ENCODE peak calls at places on chromosomes 16 and 17, in seven cellular contexts. Q is sigmoid colon, T is HFF-Myc, H is hepatocyte, S is IMR-90, L is neural progenitor cell, E is pancreas. N is an unnamed sample.

GRCh38 chr16:90026135-90026534 is 6.9 kb upstream of the DBNDD1 start:
- DNase-seq in Q (no peak), T (no peak), H (no peak), S (no peak), L (no peak), E (peak; percentile 1), N (no peak)

GRCh38 chr16:12803203-12804093 is at the start of gene CPPED1:
- DNase-seq in Q (peak; percentile 94), T (peak; percentile 64), H (peak; percentile 96), S (peak; percentile 80), L (peak; percentile 94), E (peak; percentile 88), N (peak; percentile 81)

GRCh38 chr16:59634951-59635350 is 900.8 kb upstream of the GOT2 start:
- DNase-seq in Q (no peak), T (no peak), H (no peak), S (peak; percentile 22), L (no peak), E (no peak), N (peak; percentile 42)

GRCh38 chr16:2002406-2003230 is 7.0 kb downstream of the ZNF598 start:
- DNase-seq in Q (no peak), T (no peak), H (no peak), S (no peak), L (peak; percentile 1), E (peak; percentile 57), N (no peak)

GRCh38 chr16:51433597-51433996 is 282.5 kb upstream of the SALL1 start:
- DNase-seq in Q (no peak), T (no peak), H (no peak), S (no peak), L (no peak), E (no peak), N (no peak)

GRCh38 chr16:19419691-19420060 is 2.0 kb downstream of the TMC5 start:
- DNase-seq in Q (no peak), T (no peak), H (no peak), S (peak; percentile 4), L (no peak), E (no peak), N (no peak)

GRCh38 chr17:36095992-36096391 is 6.0 kb upstream of the CCL3 start:
- DNase-seq in Q (no peak), T (no peak), H (no peak), S (no peak), L (no peak), E (no peak), N (no peak)

GRCh38 chr17:61647044-61647443 is 56.0 kb upstream of the NACA2 start:
- DNase-seq in Q (no peak), T (peak; percentile 4), H (no peak), S (peak; percentile 85), L (no peak), E (no peak), N (no peak)

GRCh38 chr16:15671530-15672117 is 21.6 kb downstream of the NDE1 start:
- DNase-seq in Q (no peak), T (no peak), H (no peak), S (no peak), L (no peak), E (no peak), N (no peak)

GRCh38 chr17:44940321-44940720 is 7.3 kb downstream of the KIF18B start:
- DNase-seq in Q (peak; percentile 6), T (no peak), H (no peak), S (no peak), L (no peak), E (no peak), N (no peak)

GRCh38 chr17:50139950-50140885 is 10.3 kb upstream of the SAMD14 start:
- DNase-seq in Q (peak; percentile 91), T (no peak), H (peak; percentile 82), S (peak; percentile 73), L (peak; percentile 75), E (peak; percentile 74), N (no peak)

GRCh38 chr17:50272711-50273653 is 1.3 kb upstream of the TMEM92 start:
- DNase-seq in Q (no peak), T (no peak), H (peak; percentile 81), S (peak; percentile 27), L (peak; percentile 87), E (peak; percentile 61), N (no peak)

GRCh38 chr17:603405-604193 is 111.0 kb downstream of the VPS53 start:
- DNase-seq in Q (no peak), T (no peak), H (no peak), S (peak; percentile 56), L (no peak), E (no peak), N (no peak)

GRCh38 chr16:2009791-2010510 is at the start of gene ZNF598:
- DNase-seq in Q (peak; percentile 91), T (no peak), H (peak; percentile 96), S (peak; percentile 84), L (peak; percentile 96), E (peak; percentile 88), N (peak; percentile 62)

GRCh38 chr16:66069576-66069975 is 296.9 kb upstream of the CDH5 start:
- DNase-seq in Q (no peak), T (no peak), H (no peak), S (peak; percentile 23), L (no peak), E (no peak), N (peak; percentile 36)

GRCh38 chr16:49324703-49325102 is 43.1 kb upstream of the CBLN1 start:
- DNase-seq in Q (no peak), T (no peak), H (no peak), S (no peak), L (no peak), E (no peak), N (no peak)

GRCh38 chr16:5634781-5635180 is 537.2 kb upstream of the EEF2KMT start:
- DNase-seq in Q (no peak), T (no peak), H (no peak), S (no peak), L (no peak), E (no peak), N (no peak)

GRCh38 chr17:74491645-74492044 is 25.2 kb downstream of the CD300A start:
- DNase-seq in Q (no peak), T (no peak), H (no peak), S (no peak), L (no peak), E (no peak), N (no peak)

DNA sequence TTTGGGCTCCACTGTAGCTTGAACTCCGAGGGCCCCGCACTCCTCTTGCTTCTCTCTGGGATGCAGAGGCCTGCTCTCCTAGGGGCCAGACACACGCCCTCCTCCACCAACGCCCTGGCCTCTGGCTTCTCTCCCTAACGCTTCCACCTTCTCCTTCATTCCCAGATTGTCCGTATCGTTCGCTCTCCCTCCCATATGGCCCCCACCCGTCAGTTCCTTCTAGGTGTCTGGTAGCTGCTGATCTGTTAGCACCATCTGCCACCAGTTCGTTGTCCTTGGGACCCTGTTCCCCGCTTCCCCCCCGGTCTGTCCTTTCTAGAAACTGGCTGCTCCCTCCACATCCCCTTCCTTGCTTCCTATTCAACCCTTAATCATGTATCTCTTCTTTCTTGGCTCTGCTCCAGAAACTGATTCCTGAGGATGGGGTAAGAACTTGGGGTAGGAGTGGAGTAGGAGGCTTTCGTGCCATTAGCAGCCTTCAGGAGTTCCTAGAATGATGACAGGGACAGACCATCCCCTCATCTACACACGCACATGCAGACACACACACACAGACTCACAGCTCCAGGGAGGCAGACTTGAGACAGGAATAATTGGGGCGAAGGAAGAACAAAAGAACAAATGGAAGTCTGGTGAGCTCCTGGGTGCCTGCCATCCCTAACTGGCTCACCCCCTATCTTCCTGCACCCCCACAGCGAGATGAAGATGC is 4.3 kb downstream of the ATP1B2 start:
- DNase-seq in Q (no peak), T (no peak), H (no peak), S (peak; percentile 44), L (no peak), E (no peak), N (no peak)
- H3K4me3 ChIP-seq in Q (no peak overlapping the region), T (no peak overlapping the region), H (no peak overlapping the region), S (no peak overlapping the region), L (no peak overlapping the region), E (no peak overlapping the region), N (no peak overlapping the region)

GRCh38 chr17:75893305-75894048 is 3.3 kb downstream of the TRIM65 start:
- DNase-seq in Q (peak; percentile 60), T (no peak), H (no peak), S (no peak), L (no peak), E (no peak), N (no peak)

GRCh38 chr17:75891022-75891604 is 5.6 kb downstream of the TRIM65 start:
- DNase-seq in Q (peak; percentile 59), T (no peak), H (no peak), S (no peak), L (peak; percentile 25), E (no peak), N (no peak)

GRCh38 chr17:75894049-75894742 is 2.6 kb downstream of the TRIM65 start:
- DNase-seq in Q (peak; percentile 79), T (no peak), H (no peak), S (no peak), L (peak; percentile 55), E (no peak), N (no peak)

GRCh38 chr17:75892556-75893224 is 4.1 kb downstream of the TRIM65 start:
- DNase-seq in Q (peak; percentile 69), T (no peak), H (no peak), S (no peak), L (no peak), E (no peak), N (no peak)

DNA sequence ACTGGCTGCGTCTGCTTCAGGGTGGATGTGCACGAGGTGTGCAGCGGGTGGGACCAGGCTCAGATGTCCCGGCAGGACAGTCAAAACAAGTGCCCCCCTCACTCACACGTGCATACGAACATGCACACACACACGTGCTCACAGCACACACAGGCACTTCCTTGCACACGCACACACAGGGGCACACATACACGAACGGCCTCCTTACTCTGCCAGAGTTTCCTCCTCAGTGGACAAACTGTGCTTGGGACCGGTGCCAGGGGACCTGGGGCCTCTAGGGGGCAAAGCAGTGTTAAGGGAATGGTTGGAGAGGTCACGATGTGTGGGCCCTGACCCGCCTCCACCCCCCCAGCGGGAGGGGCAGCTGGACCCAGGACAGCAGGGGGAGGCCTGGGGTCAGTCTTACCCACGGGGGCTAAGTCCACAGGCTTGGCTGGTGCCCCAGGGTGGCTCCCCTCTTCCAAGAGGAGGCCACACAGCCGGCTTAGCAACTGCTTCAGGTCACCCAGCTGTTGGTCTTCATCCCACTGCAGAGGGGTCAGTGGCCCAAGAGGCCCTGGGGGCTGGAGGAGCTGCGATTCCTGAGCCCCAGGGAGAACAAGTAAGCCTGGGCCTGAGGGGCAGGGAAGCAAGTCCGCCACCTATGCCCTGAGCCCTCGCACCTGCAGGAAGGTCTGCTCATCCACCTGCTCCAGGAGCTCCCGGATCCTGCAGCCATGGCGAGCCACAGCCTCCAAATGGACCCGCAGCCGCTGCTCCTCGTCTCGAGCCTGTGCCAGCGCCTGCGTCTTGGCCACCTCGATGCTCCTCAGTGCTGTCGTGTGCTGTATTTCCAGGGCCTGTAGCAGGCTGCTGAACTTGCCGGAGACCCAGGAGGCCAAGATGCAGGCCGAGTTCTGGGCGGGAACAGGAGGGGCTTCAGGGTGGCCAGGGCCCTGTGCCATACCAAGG is 4.9 kb downstream of the TRIM65 start:
- DNase-seq in Q (peak; percentile 63), T (no peak), H (no peak), S (no peak), L (no peak), E (peak; percentile 60), N (no peak)
- H3K4me3 ChIP-seq in Q (no peak overlapping the region), T (no peak overlapping the region), H (no peak overlapping the region), S (no peak overlapping the region), L (no peak overlapping the region), E (no peak overlapping the region), N (no peak overlapping the region)

GRCh38 chr17:82242977-82243647 is 14.3 kb downstream of the SLC16A3 start:
- DNase-seq in Q (peak; percentile 95), T (no peak), H (peak; percentile 74), S (peak; percentile 83), L (no peak), E (peak; percentile 91), N (no peak)
- H3K4me3 ChIP-seq in Q (no peak overlapping the region), T (no peak overlapping the region), H (no peak overlapping the region), S (no peak overlapping the region), L (no peak overlapping the region), E (no peak overlapping the region), N (no peak overlapping the region)

GRCh38 chr16:88783391-88784073 is 1.5 kb downstream of the PIEZO1 start:
- DNase-seq in Q (peak; percentile 83), T (no peak), H (no peak), S (peak; percentile 33), L (no peak), E (no peak), N (no peak)
- H3K4me3 ChIP-seq in Q (peak overlapping the region; percentile 51), T (peak overlapping the region; percentile 79), H (peak overlapping the region; percentile 93), S (peak overlapping the region; percentile 92), L (peak overlapping the region; percentile 50), E (peak overlapping the region; percentile 54), N (peak overlapping the region; percentile 70)

N was measured in skeletal muscle cell.